ENCODE peak calls at places on chromosomes 13 and 19, in seven cellular contexts. L is psoas muscle, K is bronchial epithelial cell, O is HFF-Myc, Q is AG09319, R is A549, G is kidney epithelial cell. I is an unnamed sample.

GRCh38 chr13:76904507-76904906 is 18.3 kb upstream of the KCTD12 start:
- DNase-seq in L (no peak), K (no peak), O (no peak), Q (no peak), R (no peak), G (no peak), I (no peak)

GRCh38 chr19:45464861-45465427 is 2.9 kb upstream of the FOSB start:
- DNase-seq in L (no peak), K (no peak), O (no peak), Q (no peak), R (peak), G (no peak), I (no peak)

GRCh38 chr13:45658586-45659235 is 43.2 kb upstream of the ERICH6B start:
- DNase-seq in L (no peak), K (peak), O (no peak), Q (peak), R (no peak), G (no peak), I (no peak)

GRCh38 chr19:16894080-16894479 is 5.3 kb downstream of the F2RL3 start:
- DNase-seq in L (no peak), K (no peak), O (no peak), Q (no peak), R (no peak), G (no peak), I (no peak)

GRCh38 chr13:99949657-99950413 is 21.7 kb downstream of the ZIC5 start:
- DNase-seq in L (no peak), K (no peak), O (no peak), Q (no peak), R (no peak), G (no peak), I (no peak)

GRCh38 chr13:71033026-71033425 is 834.0 kb downstream of the DACH1 start:
- DNase-seq in L (no peak), K (no peak), O (no peak), Q (no peak), R (no peak), G (no peak), I (no peak)

GRCh38 chr19:19628499-19629134 is 597 bp upstream of the LPAR2 start:
- DNase-seq in L (no peak), K (peak), O (no peak), Q (no peak), R (peak), G (no peak), I (peak)

GRCh38 chr13:45055198-45055901 is 65.0 kb upstream of the GTF2F2 start:
- DNase-seq in L (no peak), K (peak), O (peak), Q (peak), R (peak), G (peak), I (peak)

GRCh38 chr19:7636691-7637373 is at the start of gene STXBP2:
- DNase-seq in L (peak), K (peak), O (no peak), Q (no peak), R (peak), G (no peak), I (peak)

GRCh38 chr19:54388001-54388802 is 23.5 kb upstream of the LAIR1 start:
- DNase-seq in L (no peak), K (no peak), O (no peak), Q (no peak), R (no peak), G (no peak), I (no peak)

GRCh38 chr19:4229179-4229931 is at the start of gene EBI3:
- DNase-seq in L (peak), K (no peak), O (no peak), Q (no peak), R (peak), G (no peak), I (no peak)

GRCh38 chr19:47095707-47096704 is 17.6 kb downstream of the ZC3H4 start:
- DNase-seq in L (peak), K (peak), O (no peak), Q (no peak), R (peak), G (no peak), I (no peak)

GRCh38 chr19:57269515-57270250 is 10.6 kb upstream of the ZNF460 start:
- DNase-seq in L (no peak), K (peak), O (peak), Q (peak), R (no peak), G (peak), I (no peak)

GRCh38 chr13:21359855-21360254 is 99.2 kb downstream of the ZDHHC20 start:
- DNase-seq in L (no peak), K (no peak), O (no peak), Q (no peak), R (no peak), G (no peak), I (no peak)

GRCh38 chr19:46963093-46963734 is 56.4 kb upstream of the NPAS1 start:
- DNase-seq in L (no peak), K (no peak), O (peak), Q (peak), R (no peak), G (no peak), I (no peak)

GRCh38 chr13:98274921-98275487 is 97.9 kb upstream of the RNF113B start:
- DNase-seq in L (no peak), K (peak), O (no peak), Q (no peak), R (no peak), G (no peak), I (no peak)

GRCh38 chr19:4524808-4525562 is 6.7 kb upstream of the PLIN4 start:
- DNase-seq in L (peak), K (peak), O (no peak), Q (no peak), R (peak), G (no peak), I (peak)

DNA sequence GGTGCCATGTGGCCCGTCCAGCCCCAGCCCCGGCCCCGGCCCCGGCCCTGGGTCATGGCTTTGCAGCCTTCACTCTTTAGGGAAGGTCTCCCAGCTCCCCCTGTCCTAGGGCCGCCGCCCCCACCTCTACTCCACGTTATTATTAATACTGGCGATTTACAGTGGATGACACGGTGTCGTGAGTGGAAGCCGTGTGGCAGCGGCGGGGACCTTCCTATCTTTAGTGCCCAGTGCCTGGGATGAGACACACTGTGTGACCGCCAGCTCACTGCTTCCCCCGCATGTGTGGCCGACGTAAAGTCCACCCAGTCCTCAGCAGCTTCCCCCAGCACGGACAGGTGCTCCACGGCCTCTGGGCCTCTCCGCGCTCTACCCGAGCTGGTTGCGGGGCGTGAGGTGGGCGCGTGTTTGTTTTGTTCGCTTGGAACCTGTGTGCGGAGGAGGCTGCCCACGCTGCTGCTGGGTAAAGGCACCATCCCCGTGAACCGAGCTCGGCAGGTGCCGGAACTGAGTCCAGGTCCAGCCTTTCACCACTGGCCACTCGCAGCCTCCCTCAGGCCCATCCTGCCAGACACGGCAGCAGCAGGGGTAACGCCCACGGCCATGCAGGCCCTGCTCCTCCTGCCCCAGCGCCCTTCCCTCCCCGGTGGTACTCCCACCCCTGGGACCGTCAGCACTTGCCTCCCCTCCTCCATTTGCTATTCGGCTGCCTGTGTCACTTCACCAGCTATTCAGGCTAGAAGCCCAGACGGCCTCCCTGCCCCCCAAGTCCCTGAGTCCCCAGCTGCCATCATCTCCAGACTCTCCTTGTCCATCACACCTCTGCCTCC is 70.8 kb upstream of the MCF2L start:
- DNase-seq in L (no peak), K (no peak), O (no peak), Q (no peak), R (no peak), G (no peak), I (no peak)
- TF ChIP-seq CTCF in L (no peak), K (no peak), O (no peak), Q (no peak), R (no peak), G (no peak), I (no peak)

DNA sequence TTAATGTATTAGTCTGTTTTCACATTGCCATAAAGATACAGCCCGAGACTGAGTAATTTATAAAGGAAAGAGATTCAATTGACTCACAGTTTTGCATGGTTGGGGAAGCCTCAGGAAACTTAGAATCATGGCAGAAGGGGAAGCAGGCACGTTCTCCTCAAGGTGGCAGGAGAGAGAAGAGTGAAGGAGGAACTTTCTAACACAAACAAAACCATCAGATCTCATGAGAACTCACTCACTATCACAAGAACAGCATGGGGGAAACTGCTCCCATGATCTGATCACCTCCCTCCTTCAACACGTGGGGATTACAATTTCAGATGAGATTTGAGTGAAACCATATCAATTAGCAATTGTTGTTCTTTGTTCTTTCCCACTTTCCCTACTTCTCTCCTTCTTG is 689.0 kb upstream of the SLITRK1 start:
- DNase-seq in L (no peak), K (peak), O (no peak), Q (no peak), R (no peak), G (no peak), I (no peak)
- TF ChIP-seq CTCF in L (no peak), K (no peak), O (no peak), Q (no peak), R (no peak), G (peak), I (no peak)

DNA sequence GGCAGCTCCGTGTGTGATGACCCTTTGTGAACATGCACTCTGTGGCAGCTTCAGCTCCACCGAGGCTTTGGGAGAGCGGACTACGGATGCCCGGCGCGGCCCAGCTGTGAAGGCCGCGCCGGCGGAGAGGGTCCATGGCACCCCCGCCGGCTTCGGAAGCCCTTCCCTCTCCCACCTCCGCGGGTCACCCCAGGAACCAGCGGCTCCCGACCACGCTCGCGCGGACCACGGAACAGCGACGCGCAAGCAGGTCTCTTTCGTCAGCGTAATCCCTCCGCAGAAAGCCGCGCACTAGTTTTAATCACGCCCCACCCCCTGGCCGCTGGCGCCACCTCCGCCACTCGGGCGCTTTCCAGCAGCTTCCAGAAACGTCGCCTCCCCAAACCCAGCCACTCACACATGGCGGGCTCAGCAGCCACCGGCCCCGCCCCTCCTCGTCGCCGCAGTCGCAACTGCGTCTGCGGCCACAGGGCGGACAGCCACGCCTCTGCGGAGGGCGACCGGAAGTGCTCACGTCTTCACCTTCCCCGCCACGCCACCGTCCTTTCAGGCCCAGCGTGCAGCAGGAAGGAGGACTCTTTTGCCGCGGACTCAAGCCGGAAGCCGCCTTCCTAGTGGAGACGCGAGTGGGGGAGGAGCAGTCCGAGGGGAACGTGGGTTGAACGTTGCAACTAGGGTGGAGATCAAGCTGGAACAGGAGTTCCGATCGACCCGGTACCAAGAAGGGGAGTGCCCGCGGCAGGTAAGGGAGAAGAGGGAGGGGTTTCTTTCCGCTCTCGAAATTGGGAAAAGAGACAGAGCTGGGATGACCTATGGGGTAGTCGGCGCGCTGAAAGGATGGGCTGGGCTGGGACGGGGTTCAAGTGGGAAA is at the start of gene USPL1:
- DNase-seq in L (peak), K (peak), O (peak), Q (peak), R (peak), G (peak), I (peak)
- TF ChIP-seq CTCF in L (peak), K (peak), O (no peak), Q (no peak), R (no peak), G (no peak), I (peak)

GRCh38 chr13:78131811-78132210 is 213.2 kb upstream of the EDNRB start:
- DNase-seq in L (no peak), K (peak), O (no peak), Q (no peak), R (no peak), G (no peak), I (no peak)
- TF ChIP-seq CTCF in L (no peak), K (no peak), O (peak), Q (peak), R (peak), G (peak), I (no peak)

GRCh38 chr19:15257782-15258181 is 25.5 kb upstream of the EPHX3 start:
- DNase-seq in L (no peak), K (no peak), O (no peak), Q (no peak), R (no peak), G (no peak), I (no peak)
- TF ChIP-seq CTCF in L (no peak), K (no peak), O (no peak), Q (no peak), R (no peak), G (no peak), I (no peak)

DNA sequence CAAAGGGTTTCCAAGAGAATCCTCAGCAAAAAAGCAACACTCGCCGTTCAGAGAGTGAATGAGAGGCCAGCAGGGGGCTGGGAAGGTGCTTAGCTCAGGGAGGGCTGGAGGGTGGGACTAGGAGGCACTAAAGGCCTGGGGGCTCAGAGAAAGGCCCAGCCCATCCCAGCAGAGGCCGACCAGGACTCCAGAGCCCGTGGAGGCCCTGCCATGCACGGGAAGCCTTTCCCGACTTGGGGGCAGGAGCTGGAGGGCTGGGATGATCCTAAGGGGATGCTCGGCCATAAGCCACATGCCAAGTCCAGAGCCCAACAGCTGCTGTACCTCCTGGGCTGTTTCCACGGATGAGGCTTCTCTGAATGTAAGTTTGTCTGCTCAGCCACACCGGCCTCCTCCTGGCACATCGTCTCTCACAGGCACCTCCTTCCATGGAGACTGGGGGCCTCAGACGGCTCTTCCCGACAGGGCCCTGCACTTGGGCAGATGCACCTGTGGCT is 19.5 kb downstream of the RASA3 start:
- DNase-seq in L (peak), K (no peak), O (no peak), Q (no peak), R (no peak), G (no peak), I (no peak)
- TF ChIP-seq CTCF in L (no peak), K (no peak), O (peak), Q (no peak), R (no peak), G (no peak), I (no peak)

DNA sequence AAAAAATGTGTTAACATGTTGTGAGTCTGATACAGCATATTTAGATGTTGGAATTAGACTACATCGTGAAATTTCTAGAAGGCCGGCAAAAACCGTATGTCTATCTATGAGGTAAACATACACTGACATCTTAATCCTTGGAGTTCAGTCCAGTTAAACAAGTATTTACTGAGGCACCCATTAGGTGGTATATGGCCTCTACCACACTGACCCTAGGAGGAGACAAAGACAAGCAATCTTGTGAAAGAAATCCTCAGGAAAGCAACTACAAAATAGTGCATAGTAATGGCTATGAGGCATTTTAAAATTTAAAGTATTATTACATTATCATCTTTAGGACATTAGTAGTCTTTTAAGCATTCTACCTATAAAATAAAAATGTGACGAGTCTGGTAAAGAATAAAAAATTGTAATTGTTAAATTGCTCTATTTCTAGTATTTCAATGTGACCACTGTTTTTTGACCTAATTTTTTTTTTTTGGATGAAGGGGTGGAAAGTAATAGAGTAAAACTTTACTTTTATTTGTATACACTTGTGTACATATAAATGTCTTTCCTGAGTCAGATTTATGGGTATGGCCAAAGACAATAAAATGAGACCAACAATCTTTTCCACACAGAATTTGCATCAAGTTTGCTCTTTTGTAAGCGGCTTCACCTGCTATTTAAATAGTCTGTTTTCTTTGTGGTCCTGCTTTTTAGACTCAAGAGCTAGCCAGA is 50.5 kb downstream of the KATNAL1 start:
- DNase-seq in L (no peak), K (no peak), O (no peak), Q (no peak), R (peak), G (no peak), I (no peak)
- TF ChIP-seq CTCF in L (no peak), K (no peak), O (no peak), Q (peak), R (no peak), G (peak), I (no peak)

DNA sequence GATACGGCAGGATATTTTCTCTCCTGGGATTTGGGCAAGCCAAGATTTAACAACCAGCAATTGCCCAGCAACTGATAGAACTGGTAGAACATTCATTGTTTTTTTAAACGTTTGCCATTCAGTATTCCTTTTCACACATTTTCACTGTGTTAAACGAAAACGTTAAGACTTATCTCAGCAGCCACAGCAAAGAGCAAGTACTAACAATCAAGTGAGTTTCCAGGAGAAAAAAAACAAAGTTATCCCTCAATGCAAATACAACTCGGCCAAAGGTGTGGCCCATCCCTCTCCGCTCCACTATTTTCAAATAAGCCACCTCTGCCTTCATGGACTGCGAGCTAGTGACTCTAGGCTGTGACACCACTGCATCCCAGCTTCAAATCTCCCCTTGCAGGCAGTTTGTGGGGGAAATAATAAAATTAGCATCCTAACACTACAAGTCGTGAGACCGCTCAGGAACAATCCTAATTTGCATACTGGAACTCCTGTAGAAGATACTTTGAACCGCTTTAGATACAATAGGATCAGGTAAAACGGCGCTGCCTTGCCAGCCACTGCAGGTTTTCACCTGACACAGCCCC is 449 bp upstream of the RFXAP start:
- DNase-seq in L (no peak), K (no peak), O (no peak), Q (no peak), R (no peak), G (no peak), I (no peak)
- TF ChIP-seq CTCF in L (no peak), K (no peak), O (no peak), Q (no peak), R (no peak), G (no peak), I (no peak)

GRCh38 chr19:37691881-37692504 is 27.6 kb downstream of the ZNF607 start:
- DNase-seq in L (peak), K (peak), O (peak), Q (peak), R (no peak), G (peak), I (peak)
- TF ChIP-seq CTCF in L (no peak), K (no peak), O (no peak), Q (no peak), R (no peak), G (no peak), I (no peak)

GRCh38 chr13:67343777-67344176 is 113.6 kb upstream of the PCDH9 start:
- DNase-seq in L (no peak), K (peak), O (no peak), Q (no peak), R (no peak), G (no peak), I (no peak)
- TF ChIP-seq CTCF in L (no peak), K (no peak), O (no peak), Q (no peak), R (no peak), G (no peak), I (no peak)

I was measured in ovary.